ENCODE peak calls at places on chromosomes 16 and 17, in seven cellular contexts. H, R, D, Y, E, N and A are unnamed samples.

GRCh38 chr16:26667271-26667703 is 399.4 kb upstream of the C16orf82 start:
- DNase-seq in N (no peak), H (no peak), R (no peak), Y (no peak), E (no peak), D (peak; percentile 60), A (no peak)

GRCh38 chr17:5705876-5706420 is 121.6 kb upstream of the NLRP1 start:
- DNase-seq in N (no peak), Y (no peak), H (no peak), E (peak; percentile 28), R (no peak), D (no peak), A (no peak)

GRCh38 chr17:63694974-63695773 is 4.8 kb downstream of the LIMD2 start:
- DNase-seq in D (no peak), H (no peak), E (no peak), Y (no peak), N (no peak), R (no peak), A (no peak)

GRCh38 chr16:88533945-88534641 is 36.1 kb upstream of the ZC3H18 start:
- DNase-seq in H (peak; percentile 51), R (no peak), Y (peak; percentile 68), D (no peak), N (peak; percentile 45), E (peak; percentile 84), A (peak; percentile 44)

GRCh38 chr16:59224426-59224825 is 490.3 kb upstream of the GOT2 start:
- DNase-seq in R (no peak), H (no peak), D (no peak), N (no peak), E (no peak), Y (no peak), A (no peak)

GRCh38 chr16:82459580-82460256 is 167.1 kb upstream of the CDH13 start:
- DNase-seq in H (no peak), E (no peak), N (no peak), R (no peak), D (no peak), Y (no peak), A (no peak)

GRCh38 chr16:56475226-56475625 is 23.9 kb downstream of the OGFOD1 start:
- DNase-seq in H (no peak), E (no peak), R (no peak), N (no peak), Y (no peak), D (no peak), A (no peak)

GRCh38 chr16:67029249-67030096 is 524 bp downstream of the CBFB start:
- DNase-seq in H (peak; percentile 29), D (no peak), R (no peak), N (peak; percentile 52), Y (peak; percentile 59), E (peak; percentile 84), A (peak; percentile 63)

GRCh38 chr16:86512301-86512859 is 2.1 kb downstream of the FOXF1 start:
- DNase-seq in Y (no peak), H (no peak), D (no peak), N (peak; percentile 25), E (no peak), R (no peak), A (no peak)

GRCh38 chr17:33233855-33234228 is 59.3 kb downstream of the ASIC2 start:
- DNase-seq in H (no peak), E (peak; percentile 53), Y (peak; percentile 20), D (no peak), N (no peak), R (no peak), A (no peak)

GRCh38 chr16:2040031-2040430 is 7.6 kb downstream of the NTHL1 start:
- DNase-seq in E (no peak), H (no peak), D (no peak), N (no peak), R (no peak), Y (no peak), A (no peak)

GRCh38 chr16:11556945-11557720 is 29.6 kb downstream of the LITAF start:
- DNase-seq in Y (no peak), D (no peak), E (no peak), H (no peak), N (no peak), R (no peak), A (no peak)

GRCh38 chr17:69154267-69154666 is 12.6 kb upstream of the ABCA6 start:
- DNase-seq in Y (no peak), R (no peak), N (no peak), D (no peak), H (no peak), E (no peak), A (no peak)

GRCh38 chr17:9783012-9783411 is 8.4 kb downstream of the DHRS7C start:
- DNase-seq in E (no peak), N (no peak), Y (no peak), D (no peak), R (no peak), H (no peak), A (no peak)

GRCh38 chr17:81058263-81058871 is 23.4 kb downstream of the BAIAP2 start:
- DNase-seq in N (no peak), H (no peak), Y (no peak), R (no peak), D (no peak), E (no peak), A (no peak)

GRCh38 chr17:10313037-10313672 is 59.7 kb downstream of the MYH13 start:
- DNase-seq in H (no peak), N (no peak), E (no peak), R (no peak), D (no peak), Y (no peak), A (no peak)

DNA sequence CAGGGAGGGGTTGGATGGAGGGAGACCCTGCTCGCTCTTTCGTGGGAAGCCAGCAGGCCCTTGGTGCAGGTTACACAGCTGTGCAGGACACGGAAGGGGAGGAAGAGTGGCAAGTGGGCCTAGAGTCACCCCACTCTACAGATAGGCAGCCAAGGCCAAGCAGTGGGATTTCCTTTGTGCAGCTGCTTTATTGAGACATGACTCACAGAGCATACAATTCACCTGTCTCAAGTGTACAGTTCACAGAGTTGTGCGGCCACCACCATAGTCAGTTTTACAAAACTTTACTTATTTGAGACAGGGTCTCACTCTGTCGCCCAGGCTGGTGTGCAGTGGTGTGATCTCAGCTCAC is 91.2 kb upstream of the CIBAR2 start:
- DNase-seq in R (no peak), H (no peak), D (no peak), E (no peak), Y (no peak), N (no peak), A (peak; percentile 71)
- H3K4me1 ChIP-seq in R (no peaks in the 10 kb centered on the region), H (peaks cover 63% of the 10 kb centered on the region), D (peaks cover 41% of the 10 kb centered on the region), E (no peaks in the 10 kb centered on the region), Y (peaks cover 9% of the 10 kb centered on the region), N (peaks cover 72% of the 10 kb centered on the region), A (peaks cover 52% of the 10 kb centered on the region)

GRCh38 chr16:84819644-84820304 is at the start of gene CRISPLD2:
- DNase-seq in E (peak; percentile 92), N (peak; percentile 84), Y (peak; percentile 95), D (peak; percentile 98), H (peak; percentile 92), R (no peak), A (peak; percentile 90)

GRCh38 chr16:84817613-84818012 is 2.2 kb upstream of the CRISPLD2 start:
- DNase-seq in N (no peak), R (no peak), Y (no peak), E (no peak), H (no peak), D (no peak), A (no peak)

GRCh38 chr16:84820305-84820684 is 510 bp downstream of the CRISPLD2 start:
- DNase-seq in Y (no peak), D (no peak), N (no peak), R (no peak), H (no peak), E (no peak), A (no peak)

GRCh38 chr16:84818133-84818532 is 1.7 kb upstream of the CRISPLD2 start:
- DNase-seq in R (no peak), D (no peak), E (no peak), Y (no peak), N (no peak), H (no peak), A (no peak)

GRCh38 chr16:84818989-84819643 is 669 bp upstream of the CRISPLD2 start:
- DNase-seq in E (no peak), D (no peak), H (no peak), Y (no peak), R (no peak), N (no peak), A (no peak)
- H3K27ac ChIP-seq in E (peak overlapping the region; percentile 83), D (peak overlapping the region; percentile 94), H (peak overlapping the region; percentile 41), Y (peak overlapping the region; percentile 94), R (no peak overlapping the region), N (no peak overlapping the region), A (no peak overlapping the region)

DNA sequence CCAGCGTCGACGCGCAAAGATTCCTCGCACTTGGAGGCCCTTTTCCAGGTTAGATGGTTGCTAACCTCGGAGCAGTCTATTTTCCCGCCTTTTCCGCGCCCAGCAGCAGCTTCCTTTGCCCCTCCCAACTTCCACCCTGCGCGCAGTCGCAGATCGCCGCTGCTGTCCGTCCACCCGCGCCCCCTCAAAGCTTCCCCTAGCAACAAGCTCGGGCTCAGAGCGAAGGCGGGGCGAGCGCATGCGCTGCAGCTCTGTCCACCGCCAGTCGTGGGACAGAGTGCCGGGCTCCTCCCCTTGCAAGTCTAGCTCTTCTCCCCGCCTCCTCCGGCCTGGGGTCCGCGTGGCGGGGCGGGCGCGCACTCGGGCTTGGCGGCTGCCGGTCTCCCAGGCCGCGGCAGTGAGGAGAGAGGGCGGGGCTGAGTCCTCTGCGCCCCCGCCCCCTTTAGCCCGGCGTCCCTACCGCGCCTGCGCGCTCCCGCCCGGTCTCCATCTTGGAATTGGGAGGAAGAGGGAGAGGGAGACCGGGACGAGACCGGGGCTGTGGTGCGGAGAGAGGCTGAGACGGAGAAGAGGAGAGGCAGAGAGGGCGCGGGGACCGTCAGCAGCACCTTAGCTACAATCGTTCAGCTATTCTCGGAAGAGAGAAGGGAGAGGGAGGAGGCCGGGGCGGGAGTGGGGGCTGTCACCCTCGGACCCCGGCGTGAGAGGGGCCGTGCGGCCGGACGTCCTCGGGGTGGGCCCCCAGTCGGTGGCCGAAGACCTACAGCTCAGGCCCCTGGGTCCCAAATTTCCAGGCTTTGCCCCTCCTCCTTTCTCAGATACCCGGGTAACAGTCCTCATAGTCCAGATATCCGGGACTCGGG is at the start of gene TAOK2:
- DNase-seq in R (peak; percentile 92), N (peak; percentile 99), H (peak; percentile 91), Y (peak; percentile 99), E (peak; percentile 99), D (peak; percentile 99), A (peak; percentile 99)
- TF ChIP-seq POLR2A in R (peak; percentile 85), N (peak; percentile 83), H (peak; percentile 57), Y (peak; percentile 57), E (peak; percentile 82), D (peak; percentile 76), A (peak; percentile 21)

GRCh38 chr17:17749025-17749772 is 67.9 kb downstream of the RAI1 start:
- DNase-seq in N (no peak), Y (no peak), D (no peak), E (no peak), R (no peak), H (no peak), A (no peak)
- H3K4me1 ChIP-seq in N (peaks cover 20% of the 10 kb centered on the region), Y (peaks cover 17% of the 10 kb centered on the region), D (peaks cover 45% of the 10 kb centered on the region), E (peaks cover 3% of the 10 kb centered on the region), R (peaks cover 48% of the 10 kb centered on the region), H (peaks cover 66% of the 10 kb centered on the region), A (peaks cover 32% of the 10 kb centered on the region)